ENCODE peak calls at places on chromosome 7, in five cellular contexts. One of them, this sample, is unnamed.

GRCh38 chr7:11760372-11760771 is 71.6 kb downstream of the THSD7A start:
- DNase-seq in AG09319: peak; percentile 19
- DNase-seq in GM20000: no peak
- DNase-seq in H9: no peak
- DNase-seq in fibroblast of the aortic adventitia: no peak
- DNase-seq in this sample: no peak

GRCh38 chr7:44538093-44538797 is 2.9 kb downstream of the NPC1L1 start:
- DNase-seq in AG09319: no peak
- DNase-seq in GM20000: no peak
- DNase-seq in H9: no peak
- DNase-seq in fibroblast of the aortic adventitia: no peak
- DNase-seq in this sample: no peak

GRCh38 chr7:50164552-50165220 is 71.6 kb upstream of the ZPBP start:
- DNase-seq in AG09319: no peak
- DNase-seq in GM20000: no peak
- DNase-seq in H9: no peak
- DNase-seq in fibroblast of the aortic adventitia: no peak
- DNase-seq in this sample: no peak

GRCh38 chr7:115477193-115477651 is 553.3 kb downstream of the TFEC start:
- DNase-seq in AG09319: no peak
- DNase-seq in GM20000: no peak
- DNase-seq in H9: peak; percentile 61
- DNase-seq in fibroblast of the aortic adventitia: no peak
- DNase-seq in this sample: no peak

GRCh38 chr7:31102151-31102972 is 50.3 kb downstream of the ADCYAP1R1 start:
- DNase-seq in AG09319: no peak
- DNase-seq in GM20000: no peak
- DNase-seq in H9: peak; percentile 24
- DNase-seq in fibroblast of the aortic adventitia: no peak
- DNase-seq in this sample: no peak

GRCh38 chr7:70338061-70338460 is 739.8 kb downstream of the AUTS2 start:
- DNase-seq in AG09319: no peak
- DNase-seq in GM20000: no peak
- DNase-seq in H9: no peak
- DNase-seq in fibroblast of the aortic adventitia: no peak
- DNase-seq in this sample: no peak

GRCh38 chr7:32154797-32155196 is 84.6 kb upstream of the PDE1C start:
- DNase-seq in AG09319: no peak
- DNase-seq in GM20000: no peak
- DNase-seq in H9: no peak
- DNase-seq in fibroblast of the aortic adventitia: peak; percentile 81
- DNase-seq in this sample: no peak

GRCh38 chr7:128699196-128699712 is 27.2 kb downstream of the GARIN1A start:
- DNase-seq in AG09319: no peak
- DNase-seq in GM20000: no peak
- DNase-seq in H9: no peak
- DNase-seq in fibroblast of the aortic adventitia: no peak
- DNase-seq in this sample: no peak

GRCh38 chr7:153193144-153193595 is 433.6 kb downstream of the ACTR3B start:
- DNase-seq in AG09319: no peak
- DNase-seq in GM20000: peak; percentile 29
- DNase-seq in H9: peak; percentile 79
- DNase-seq in fibroblast of the aortic adventitia: no peak
- DNase-seq in this sample: peak; percentile 25

GRCh38 chr7:36625247-36625646 is 99.0 kb downstream of the AOAH start:
- DNase-seq in AG09319: no peak
- DNase-seq in GM20000: no peak
- DNase-seq in H9: no peak
- DNase-seq in fibroblast of the aortic adventitia: no peak
- DNase-seq in this sample: no peak

GRCh38 chr7:9192969-9193368 is 759.6 kb downstream of the NXPH1 start:
- DNase-seq in AG09319: no peak
- DNase-seq in GM20000: no peak
- DNase-seq in H9: no peak
- DNase-seq in fibroblast of the aortic adventitia: no peak
- DNase-seq in this sample: no peak

GRCh38 chr7:48511021-48511579 is 339.8 kb downstream of the ABCA13 start:
- DNase-seq in AG09319: no peak
- DNase-seq in GM20000: no peak
- DNase-seq in H9: no peak
- DNase-seq in fibroblast of the aortic adventitia: no peak
- DNase-seq in this sample: peak; percentile 15

GRCh38 chr7:101900103-101900502 is 82.7 kb downstream of the CUX1 start:
- DNase-seq in AG09319: no peak
- DNase-seq in GM20000: no peak
- DNase-seq in H9: no peak
- DNase-seq in fibroblast of the aortic adventitia: no peak
- DNase-seq in this sample: no peak

GRCh38 chr7:117012284-117013174 is 59.2 kb downstream of the ST7 start:
- DNase-seq in AG09319: no peak
- DNase-seq in GM20000: no peak
- DNase-seq in H9: no peak
- DNase-seq in fibroblast of the aortic adventitia: peak; percentile 61
- DNase-seq in this sample: no peak

GRCh38 chr7:81127991-81128390 is 209.1 kb upstream of the SEMA3C start:
- DNase-seq in AG09319: no peak
- DNase-seq in GM20000: no peak
- DNase-seq in H9: no peak
- DNase-seq in fibroblast of the aortic adventitia: peak; percentile 13
- DNase-seq in this sample: no peak

GRCh38 chr7:80187727-80188126 is 53.1 kb downstream of the GNAI1 start:
- DNase-seq in AG09319: no peak
- DNase-seq in GM20000: no peak
- DNase-seq in H9: no peak
- DNase-seq in fibroblast of the aortic adventitia: no peak
- DNase-seq in this sample: no peak

GRCh38 chr7:29639386-29639785 is 75.8 kb downstream of the PRR15 start:
- DNase-seq in AG09319: no peak
- DNase-seq in GM20000: no peak
- DNase-seq in H9: no peak
- DNase-seq in fibroblast of the aortic adventitia: no peak
- DNase-seq in this sample: no peak

GRCh38 chr7:148020679-148021078 is 569.9 kb upstream of the C7orf33 start:
- DNase-seq in AG09319: no peak
- DNase-seq in GM20000: no peak
- DNase-seq in H9: no peak
- DNase-seq in fibroblast of the aortic adventitia: no peak
- DNase-seq in this sample: no peak

GRCh38 chr7:50637725-50638643 is 72.8 kb upstream of the DDC start:
- DNase-seq in AG09319: no peak
- DNase-seq in GM20000: no peak
- DNase-seq in H9: no peak
- DNase-seq in fibroblast of the aortic adventitia: peak; percentile 36
- DNase-seq in this sample: no peak

GRCh38 chr7:104388222-104388621 is 59.8 kb downstream of the LHFPL3 start:
- DNase-seq in AG09319: no peak
- DNase-seq in GM20000: no peak
- DNase-seq in H9: no peak
- DNase-seq in fibroblast of the aortic adventitia: no peak
- DNase-seq in this sample: no peak

GRCh38 chr7:49244543-49244942 is 320.2 kb downstream of the CDC14C start:
- DNase-seq in AG09319: no peak
- DNase-seq in GM20000: no peak
- DNase-seq in H9: peak; percentile 71
- DNase-seq in fibroblast of the aortic adventitia: no peak
- DNase-seq in this sample: no peak

GRCh38 chr7:50393547-50394252 is 56.5 kb downstream of the FIGNL1 start:
- DNase-seq in AG09319: no peak
- DNase-seq in GM20000: peak; percentile 57
- DNase-seq in H9: no peak
- DNase-seq in fibroblast of the aortic adventitia: no peak
- DNase-seq in this sample: no peak

GRCh38 chr7:92644406-92645113 is 54.4 kb upstream of the FAM133B start:
- DNase-seq in AG09319: no peak
- DNase-seq in GM20000: no peak
- DNase-seq in H9: no peak
- DNase-seq in fibroblast of the aortic adventitia: peak; percentile 57
- DNase-seq in this sample: no peak

GRCh38 chr7:88546808-88547207 is 212.7 kb upstream of the ZNF804B start:
- DNase-seq in AG09319: no peak
- DNase-seq in GM20000: peak; percentile 42
- DNase-seq in H9: peak; percentile 68
- DNase-seq in fibroblast of the aortic adventitia: no peak
- DNase-seq in this sample: no peak

GRCh38 chr7:33904680-33905388 is 505 bp upstream of the BMPER start:
- DNase-seq in AG09319: no peak
- DNase-seq in GM20000: peak; percentile 46
- DNase-seq in H9: peak; percentile 72
- DNase-seq in fibroblast of the aortic adventitia: peak; percentile 62
- DNase-seq in this sample: no peak

GRCh38 chr7:125257617-125258016 is 328.0 kb upstream of the POT1 start:
- DNase-seq in AG09319: no peak
- DNase-seq in GM20000: no peak
- DNase-seq in H9: no peak
- DNase-seq in fibroblast of the aortic adventitia: no peak
- DNase-seq in this sample: no peak

GRCh38 chr7:51034531-51035264 is 252.0 kb upstream of the GRB10 start:
- DNase-seq in AG09319: no peak
- DNase-seq in GM20000: no peak
- DNase-seq in H9: no peak
- DNase-seq in fibroblast of the aortic adventitia: peak; percentile 78
- DNase-seq in this sample: no peak

GRCh38 chr7:107029061-107029763 is 15.3 kb upstream of the PRKAR2B start:
- DNase-seq in AG09319: no peak
- DNase-seq in GM20000: no peak
- DNase-seq in H9: no peak
- DNase-seq in fibroblast of the aortic adventitia: no peak
- DNase-seq in this sample: no peak

GRCh38 chr7:120691915-120692314 is 166.0 kb downstream of the TSPAN12 start:
- DNase-seq in AG09319: no peak
- DNase-seq in GM20000: no peak
- DNase-seq in H9: no peak
- DNase-seq in fibroblast of the aortic adventitia: no peak
- DNase-seq in this sample: no peak
- TF ChIP-seq CTCF in AG09319: no peak
- TF ChIP-seq CTCF in GM20000: no peak
- TF ChIP-seq CTCF in H9: no peak
- TF ChIP-seq CTCF in fibroblast of the aortic adventitia: no peak
- TF ChIP-seq CTCF in this sample: no peak

GRCh38 chr7:1225462-1226154 is 7.1 kb upstream of the UNCX start:
- DNase-seq in AG09319: no peak
- DNase-seq in GM20000: peak; percentile 88
- DNase-seq in H9: peak; percentile 25
- DNase-seq in fibroblast of the aortic adventitia: no peak
- DNase-seq in this sample: peak; percentile 92
- TF ChIP-seq CTCF in AG09319: peak; percentile 41
- TF ChIP-seq CTCF in GM20000: peak; percentile 79
- TF ChIP-seq CTCF in H9: peak; percentile 97
- TF ChIP-seq CTCF in fibroblast of the aortic adventitia: peak; percentile 53
- TF ChIP-seq CTCF in this sample: peak; percentile 71

GRCh38 chr7:133344275-133344674 is 91.4 kb downstream of the EXOC4 start:
- DNase-seq in AG09319: no peak
- DNase-seq in GM20000: no peak
- DNase-seq in H9: no peak
- DNase-seq in fibroblast of the aortic adventitia: peak; percentile 53
- DNase-seq in this sample: no peak
- TF ChIP-seq CTCF in AG09319: peak; percentile 55
- TF ChIP-seq CTCF in GM20000: peak; percentile 10
- TF ChIP-seq CTCF in H9: peak; percentile 77
- TF ChIP-seq CTCF in fibroblast of the aortic adventitia: peak; percentile 55
- TF ChIP-seq CTCF in this sample: peak; percentile 53

GRCh38 chr7:3008386-3008785 is 35.3 kb downstream of the CARD11 start:
- DNase-seq in AG09319: no peak
- DNase-seq in GM20000: no peak
- DNase-seq in H9: no peak
- DNase-seq in fibroblast of the aortic adventitia: no peak
- DNase-seq in this sample: no peak
- TF ChIP-seq CTCF in AG09319: no peak
- TF ChIP-seq CTCF in GM20000: no peak
- TF ChIP-seq CTCF in H9: no peak
- TF ChIP-seq CTCF in fibroblast of the aortic adventitia: no peak
- TF ChIP-seq CTCF in this sample: no peak

GRCh38 chr7:143321734-143322133 is 5.8 kb downstream of the CLCN1 start:
- DNase-seq in AG09319: no peak
- DNase-seq in GM20000: no peak
- DNase-seq in H9: no peak
- DNase-seq in fibroblast of the aortic adventitia: no peak
- DNase-seq in this sample: no peak
- TF ChIP-seq CTCF in AG09319: no peak
- TF ChIP-seq CTCF in GM20000: no peak
- TF ChIP-seq CTCF in H9: peak; percentile 26
- TF ChIP-seq CTCF in fibroblast of the aortic adventitia: no peak
- TF ChIP-seq CTCF in this sample: no peak

GRCh38 chr7:154947604-154948003 is 55.3 kb downstream of the PAXIP1 start:
- DNase-seq in AG09319: no peak
- DNase-seq in GM20000: no peak
- DNase-seq in H9: no peak
- DNase-seq in fibroblast of the aortic adventitia: no peak
- DNase-seq in this sample: no peak
- TF ChIP-seq CTCF in AG09319: no peak
- TF ChIP-seq CTCF in GM20000: no peak
- TF ChIP-seq CTCF in H9: peak; percentile 54
- TF ChIP-seq CTCF in fibroblast of the aortic adventitia: no peak
- TF ChIP-seq CTCF in this sample: no peak

GRCh38 chr7:7216279-7216678 is 33.9 kb downstream of the C1GALT1 start:
- DNase-seq in AG09319: no peak
- DNase-seq in GM20000: no peak
- DNase-seq in H9: no peak
- DNase-seq in fibroblast of the aortic adventitia: no peak
- DNase-seq in this sample: no peak

GRCh38 chr7:7220821-7221220 is 38.5 kb downstream of the C1GALT1 start:
- DNase-seq in AG09319: no peak
- DNase-seq in GM20000: no peak
- DNase-seq in H9: no peak
- DNase-seq in fibroblast of the aortic adventitia: no peak
- DNase-seq in this sample: no peak

GRCh38 chr7:7223250-7223649 is 40.9 kb downstream of the C1GALT1 start:
- DNase-seq in AG09319: no peak
- DNase-seq in GM20000: no peak
- DNase-seq in H9: no peak
- DNase-seq in fibroblast of the aortic adventitia: no peak
- DNase-seq in this sample: no peak

GRCh38 chr7:7221602-7222038 is 39.3 kb downstream of the C1GALT1 start:
- DNase-seq in AG09319: peak; percentile 59
- DNase-seq in GM20000: no peak
- DNase-seq in H9: no peak
- DNase-seq in fibroblast of the aortic adventitia: peak; percentile 92
- DNase-seq in this sample: no peak

GRCh38 chr7:7219216-7219615 is 36.9 kb downstream of the C1GALT1 start:
- DNase-seq in AG09319: no peak
- DNase-seq in GM20000: no peak
- DNase-seq in H9: no peak
- DNase-seq in fibroblast of the aortic adventitia: no peak
- DNase-seq in this sample: no peak
- TF ChIP-seq CTCF in AG09319: no peak
- TF ChIP-seq CTCF in GM20000: no peak
- TF ChIP-seq CTCF in H9: no peak
- TF ChIP-seq CTCF in fibroblast of the aortic adventitia: no peak
- TF ChIP-seq CTCF in this sample: no peak

This sample was measured in D721Med.